ENCODE peak calls at places on chromosomes 1 and 21, in four cellular contexts. Q, Y, I and X are unnamed samples.

GRCh38 chr1:155193275-155193990 is 14.3 kb downstream of the THBS3 start:
- DNase-seq in Q (peak; percentile 92), Y (peak; percentile 94), I (peak; percentile 90), X (peak; percentile 81)

GRCh38 chr1:24193046-24193445 is 6.0 kb upstream of the IFNLR1 start:
- DNase-seq in Q (no peak), Y (no peak), I (no peak), X (peak; percentile 41)

GRCh38 chr1:221824025-221824424 is 82.1 kb upstream of the DUSP10 start:
- DNase-seq in Q (no peak), Y (no peak), I (no peak), X (peak; percentile 80)

GRCh38 chr1:102891868-102892625 is 216.3 kb downstream of the COL11A1 start:
- DNase-seq in Q (no peak), Y (peak; percentile 70), I (no peak), X (peak; percentile 87)

GRCh38 chr1:209674957-209675566 is at the start of gene G0S2:
- DNase-seq in Q (peak; percentile 83), Y (peak; percentile 76), I (peak; percentile 86), X (peak; percentile 21)

GRCh38 chr1:24932284-24932683 is 2.2 kb upstream of the RUNX3 start:
- DNase-seq in Q (peak; percentile 76), Y (peak; percentile 31), I (peak; percentile 66), X (no peak)

GRCh38 chr21:43609501-43610340 is 49.6 kb downstream of the HSF2BP start:
- DNase-seq in Q (peak; percentile 30), Y (peak; percentile 87), I (no peak), X (peak; percentile 88)

GRCh38 chr1:178573330-178573729 is 60.4 kb downstream of the TEX35 start:
- DNase-seq in Q (no peak), Y (no peak), I (no peak), X (no peak)

GRCh38 chr21:42645211-42646075 is 8.0 kb upstream of the PDE9A start:
- DNase-seq in Q (no peak), Y (no peak), I (no peak), X (no peak)

GRCh38 chr1:42348498-42348897 is 13.5 kb upstream of the FOXJ3 start:
- DNase-seq in Q (no peak), Y (no peak), I (no peak), X (no peak)

DNA sequence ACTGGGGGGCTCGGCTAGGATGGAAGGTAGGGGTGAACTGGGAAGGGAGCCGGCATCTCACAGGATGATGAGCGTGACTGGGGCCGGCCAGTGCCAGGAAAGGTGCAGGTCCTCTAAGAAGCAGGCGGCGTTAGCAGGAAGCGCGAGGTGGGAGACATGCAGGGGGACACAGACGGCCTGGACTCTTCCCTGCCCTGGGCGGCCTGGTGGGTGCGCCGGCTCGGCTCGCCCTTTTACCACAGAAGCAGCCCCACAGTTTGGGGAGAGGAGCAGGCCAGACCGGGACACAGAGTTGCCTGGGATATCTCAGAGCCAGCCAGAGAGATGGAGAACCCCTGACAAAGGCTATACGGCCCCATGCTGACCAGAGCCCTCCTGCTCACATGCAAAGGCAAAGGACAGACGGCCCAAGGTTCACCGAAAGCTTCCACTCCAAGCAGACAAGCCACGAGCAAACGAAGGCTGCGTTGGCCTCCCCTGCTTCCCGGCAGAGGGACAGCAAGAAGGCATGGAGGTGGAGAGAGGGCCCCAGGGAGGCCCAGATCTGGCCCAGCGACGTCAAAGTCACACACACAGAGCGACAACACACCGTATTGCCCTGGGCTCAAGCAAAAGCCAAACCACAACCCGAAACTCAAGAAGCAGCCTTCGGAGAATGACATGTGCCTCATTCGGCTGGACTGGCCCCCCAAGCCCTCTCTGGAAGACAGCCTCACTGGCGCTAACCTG is 14.9 kb upstream of the ALDH4A1 start:
- DNase-seq in Q (no peak), Y (no peak), I (no peak), X (no peak)
- H3K9me3 ChIP-seq in Q (no peaks in the 10 kb centered on the region), Y (no peaks in the 10 kb centered on the region), I (no peaks in the 10 kb centered on the region), X (no peaks in the 10 kb centered on the region)

GRCh38 chr1:243236604-243237252 is 18.4 kb downstream of the CEP170 start:
- DNase-seq in Q (no peak), Y (no peak), I (no peak), X (no peak)
- H3K9me3 ChIP-seq in Q (no peaks in the 10 kb centered on the region), Y (peaks cover 5% of the 10 kb centered on the region), I (peaks cover 10% of the 10 kb centered on the region), X (peaks cover 4% of the 10 kb centered on the region)

GRCh38 chr1:2865571-2866414 is 64.3 kb upstream of the TTC34 start:
- DNase-seq in Q (no peak), Y (no peak), I (peak; percentile 6), X (no peak)
- H3K9me3 ChIP-seq in Q (no peaks in the 10 kb centered on the region), Y (peaks cover 2% of the 10 kb centered on the region), I (peaks cover 10% of the 10 kb centered on the region), X (peaks cover 75% of the 10 kb centered on the region)

GRCh38 chr1:49059087-49059486 is 282.4 kb upstream of the BEND5 start:
- DNase-seq in Q (no peak), Y (no peak), I (no peak), X (no peak)
- H3K9me3 ChIP-seq in Q (no peaks in the 10 kb centered on the region), Y (no peaks in the 10 kb centered on the region), I (no peaks in the 10 kb centered on the region), X (peaks cover 13% of the 10 kb centered on the region)

DNA sequence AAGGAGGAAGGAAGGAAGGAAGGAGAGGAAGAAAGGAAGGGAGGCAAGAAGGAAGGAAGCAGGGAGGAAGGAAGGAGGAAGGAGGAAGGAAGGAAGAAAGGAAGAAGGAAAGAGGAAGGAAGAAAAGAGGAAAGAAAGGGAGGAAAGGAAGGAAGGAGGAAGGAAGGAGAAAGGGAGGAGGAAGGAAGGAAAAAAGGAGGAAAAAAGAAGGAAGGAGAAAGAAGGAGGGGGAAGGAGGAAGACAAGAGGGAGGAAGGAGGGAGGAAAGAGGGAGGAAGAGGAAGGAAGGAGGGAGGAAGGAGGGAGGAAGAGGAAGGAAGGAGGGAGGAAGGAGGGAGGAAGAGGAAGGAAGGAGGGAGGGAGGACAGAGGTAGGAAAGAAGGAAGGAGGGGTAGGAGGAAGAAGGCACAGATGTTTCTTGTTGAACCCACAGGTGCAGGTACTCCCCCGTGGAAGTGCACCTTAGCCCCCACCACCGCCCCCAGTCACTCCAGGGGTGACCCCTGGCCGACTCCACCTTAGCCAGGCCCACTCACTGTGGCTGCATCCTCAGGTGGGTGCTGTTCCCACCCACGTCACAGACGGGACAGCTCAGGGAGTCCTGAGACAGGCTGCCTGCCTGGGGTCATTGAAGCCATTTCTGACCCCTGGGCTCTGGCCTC is 57.9 kb upstream of the TTC34 start:
- DNase-seq in Q (no peak), Y (no peak), I (no peak), X (no peak)
- H3K9me3 ChIP-seq in Q (no peaks in the 10 kb centered on the region), Y (no peaks in the 10 kb centered on the region), I (no peaks in the 10 kb centered on the region), X (peaks cover 67% of the 10 kb centered on the region)

GRCh38 chr1:248611883-248612282 is 14.4 kb upstream of the OR2T10 start:
- DNase-seq in Q (no peak), Y (no peak), I (no peak), X (no peak)
- H3K9me3 ChIP-seq in Q (no peaks in the 10 kb centered on the region), Y (no peaks in the 10 kb centered on the region), I (no peaks in the 10 kb centered on the region), X (no peaks in the 10 kb centered on the region)

GRCh38 chr21:27722095-27722494 is 755.2 kb upstream of the ADAMTS5 start:
- DNase-seq in Q (no peak), Y (no peak), I (no peak), X (no peak)
- H3K9me3 ChIP-seq in Q (peaks cover 3% of the 10 kb centered on the region), Y (no peaks in the 10 kb centered on the region), I (no peaks in the 10 kb centered on the region), X (no peaks in the 10 kb centered on the region)

GRCh38 chr1:168606096-168606495 is 29.7 kb downstream of the XCL1 start:
- DNase-seq in Q (no peak), Y (no peak), I (no peak), X (no peak)
- H3K9me3 ChIP-seq in Q (no peaks in the 10 kb centered on the region), Y (no peaks in the 10 kb centered on the region), I (no peaks in the 10 kb centered on the region), X (no peaks in the 10 kb centered on the region)

GRCh38 chr1:49728377-49728776 is 295.4 kb downstream of the AGBL4 start:
- DNase-seq in Q (no peak), Y (no peak), I (no peak), X (no peak)
- H3K9me3 ChIP-seq in Q (no peaks in the 10 kb centered on the region), Y (peaks cover 18% of the 10 kb centered on the region), I (peaks cover 8% of the 10 kb centered on the region), X (peaks cover 13% of the 10 kb centered on the region)